ENCODE peak calls at places on chromosomes 6 and 20, in six cellular contexts. One of them, this sample, is unnamed.

GRCh38 chr20:51059862-51060261 is 37.0 kb upstream of the KCNG1 start:
- DNase-seq in aorta: no peak
- DNase-seq in lower lobe of right lung: no peak
- DNase-seq in prostate gland: no peak
- DNase-seq in A549: no peak
- DNase-seq in GM23248: peak
- DNase-seq in this sample: no peak

GRCh38 chr6:165245287-165245686 is 64.1 kb downstream of the C6orf118 start:
- DNase-seq in aorta: no peak
- DNase-seq in lower lobe of right lung: no peak
- DNase-seq in prostate gland: no peak
- DNase-seq in A549: no peak
- DNase-seq in GM23248: peak
- DNase-seq in this sample: no peak

GRCh38 chr20:62376112-62377063 is 9.3 kb upstream of the LAMA5 start:
- DNase-seq in aorta: no peak
- DNase-seq in lower lobe of right lung: no peak
- DNase-seq in prostate gland: no peak
- DNase-seq in A549: no peak
- DNase-seq in GM23248: peak
- DNase-seq in this sample: peak

GRCh38 chr6:110513001-110513400 is 36.6 kb upstream of the SLC22A16 start:
- DNase-seq in aorta: no peak
- DNase-seq in lower lobe of right lung: no peak
- DNase-seq in prostate gland: no peak
- DNase-seq in A549: no peak
- DNase-seq in GM23248: no peak
- DNase-seq in this sample: no peak

GRCh38 chr6:161554883-161555282 is 281.0 kb upstream of the AGPAT4 start:
- DNase-seq in aorta: no peak
- DNase-seq in lower lobe of right lung: no peak
- DNase-seq in prostate gland: no peak
- DNase-seq in A549: no peak
- DNase-seq in GM23248: no peak
- DNase-seq in this sample: no peak

GRCh38 chr6:44225579-44226325 is 2.4 kb downstream of the SLC29A1 start:
- DNase-seq in aorta: peak
- DNase-seq in lower lobe of right lung: no peak
- DNase-seq in prostate gland: no peak
- DNase-seq in A549: no peak
- DNase-seq in GM23248: no peak
- DNase-seq in this sample: no peak

GRCh38 chr20:41717464-41717863 is 99.3 kb upstream of the CHD6 start:
- DNase-seq in aorta: no peak
- DNase-seq in lower lobe of right lung: no peak
- DNase-seq in prostate gland: no peak
- DNase-seq in A549: no peak
- DNase-seq in GM23248: peak
- DNase-seq in this sample: no peak

GRCh38 chr20:63586797-63587196 is 12.8 kb upstream of the HELZ2 start:
- DNase-seq in aorta: peak
- DNase-seq in lower lobe of right lung: no peak
- DNase-seq in prostate gland: no peak
- DNase-seq in A549: no peak
- DNase-seq in GM23248: no peak
- DNase-seq in this sample: no peak

GRCh38 chr6:119323926-119324325 is 25.6 kb downstream of the MAN1A1 start:
- DNase-seq in aorta: no peak
- DNase-seq in lower lobe of right lung: no peak
- DNase-seq in prostate gland: no peak
- DNase-seq in A549: no peak
- DNase-seq in GM23248: no peak
- DNase-seq in this sample: no peak

GRCh38 chr6:22421187-22421586 is 124.4 kb upstream of the PRL start:
- DNase-seq in aorta: no peak
- DNase-seq in lower lobe of right lung: no peak
- DNase-seq in prostate gland: no peak
- DNase-seq in A549: no peak
- DNase-seq in GM23248: peak
- DNase-seq in this sample: no peak

GRCh38 chr6:15254074-15254975 is 8.5 kb downstream of the JARID2 start:
- DNase-seq in aorta: no peak
- DNase-seq in lower lobe of right lung: no peak
- DNase-seq in prostate gland: no peak
- DNase-seq in A549: no peak
- DNase-seq in GM23248: peak
- DNase-seq in this sample: no peak

GRCh38 chr20:51447097-51447764 is 95.3 kb downstream of the NFATC2 start:
- DNase-seq in aorta: peak
- DNase-seq in lower lobe of right lung: no peak
- DNase-seq in prostate gland: peak
- DNase-seq in A549: peak
- DNase-seq in GM23248: peak
- DNase-seq in this sample: peak

GRCh38 chr6:127077886-127078285 is 40.6 kb upstream of the RSPO3 start:
- DNase-seq in aorta: no peak
- DNase-seq in lower lobe of right lung: no peak
- DNase-seq in prostate gland: no peak
- DNase-seq in A549: no peak
- DNase-seq in GM23248: no peak
- DNase-seq in this sample: no peak

GRCh38 chr6:67683960-67684359 is 951.1 kb upstream of the ADGRB3 start:
- DNase-seq in aorta: no peak
- DNase-seq in lower lobe of right lung: no peak
- DNase-seq in prostate gland: no peak
- DNase-seq in A549: no peak
- DNase-seq in GM23248: no peak
- DNase-seq in this sample: no peak

GRCh38 chr6:73452107-73452461 is at the start of gene CGAS:
- DNase-seq in aorta: peak
- DNase-seq in lower lobe of right lung: peak
- DNase-seq in prostate gland: peak
- DNase-seq in A549: peak
- DNase-seq in GM23248: peak
- DNase-seq in this sample: peak

GRCh38 chr20:20010639-20011500 is 6.3 kb upstream of the NAA20 start:
- DNase-seq in aorta: no peak
- DNase-seq in lower lobe of right lung: no peak
- DNase-seq in prostate gland: peak
- DNase-seq in A549: no peak
- DNase-seq in GM23248: peak
- DNase-seq in this sample: no peak

GRCh38 chr6:33992191-33992590 is 153.7 kb downstream of the GRM4 start:
- DNase-seq in aorta: no peak
- DNase-seq in lower lobe of right lung: no peak
- DNase-seq in prostate gland: no peak
- DNase-seq in A549: no peak
- DNase-seq in GM23248: no peak
- DNase-seq in this sample: no peak

GRCh38 chr6:161228911-161229591 is 44.8 kb downstream of the AGPAT4 start:
- DNase-seq in aorta: no peak
- DNase-seq in lower lobe of right lung: no peak
- DNase-seq in prostate gland: no peak
- DNase-seq in A549: no peak
- DNase-seq in GM23248: peak
- DNase-seq in this sample: no peak

DNA sequence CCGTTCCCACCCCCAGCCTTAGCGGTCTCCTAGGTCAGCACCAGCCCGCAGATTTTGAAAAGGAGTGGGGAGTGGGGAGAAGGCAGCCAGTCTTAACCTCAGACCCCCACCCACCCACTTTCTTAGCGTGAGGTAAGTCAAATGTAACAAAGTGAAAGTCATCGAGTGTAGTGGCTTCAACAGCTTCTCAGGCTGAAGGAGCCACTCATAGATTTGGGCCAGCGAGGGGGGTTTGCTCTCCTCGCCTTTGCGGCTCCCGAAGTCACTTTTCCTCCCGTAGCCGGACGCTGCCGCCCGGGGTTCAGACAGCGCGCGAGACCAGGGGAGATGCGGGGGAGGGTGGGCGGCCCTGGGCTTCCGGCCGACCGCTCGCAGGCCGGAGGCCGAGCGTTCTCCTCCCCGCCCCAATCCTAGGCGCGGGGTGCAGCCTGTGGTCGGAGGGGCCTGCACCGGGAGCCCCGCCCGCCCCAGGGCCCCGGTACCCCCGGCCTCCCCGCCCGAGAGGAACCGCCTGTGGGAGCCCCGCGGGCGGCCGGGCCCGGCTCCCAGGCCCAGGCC is 3.4 kb downstream of the NKX2-2 start:
- DNase-seq in aorta: no peak
- DNase-seq in lower lobe of right lung: peak
- DNase-seq in prostate gland: no peak
- DNase-seq in A549: no peak
- DNase-seq in GM23248: peak
- DNase-seq in this sample: no peak
- H3K4me3 ChIP-seq in aorta: no peak
- H3K4me3 ChIP-seq in lower lobe of right lung: peak
- H3K4me3 ChIP-seq in prostate gland: peak
- H3K4me3 ChIP-seq in A549: no peak
- H3K4me3 ChIP-seq in GM23248: peak
- H3K4me3 ChIP-seq in this sample: no peak

GRCh38 chr6:87692097-87692496 is 9.9 kb downstream of the AKIRIN2 start:
- DNase-seq in aorta: no peak
- DNase-seq in lower lobe of right lung: no peak
- DNase-seq in prostate gland: no peak
- DNase-seq in A549: no peak
- DNase-seq in GM23248: no peak
- DNase-seq in this sample: no peak
- H3K27ac ChIP-seq in aorta: no peak
- H3K27ac ChIP-seq in lower lobe of right lung: no peak
- H3K27ac ChIP-seq in prostate gland: no peak
- H3K27ac ChIP-seq in A549: no peak
- H3K27ac ChIP-seq in GM23248: no peak
- H3K27ac ChIP-seq in this sample: no peak

DNA sequence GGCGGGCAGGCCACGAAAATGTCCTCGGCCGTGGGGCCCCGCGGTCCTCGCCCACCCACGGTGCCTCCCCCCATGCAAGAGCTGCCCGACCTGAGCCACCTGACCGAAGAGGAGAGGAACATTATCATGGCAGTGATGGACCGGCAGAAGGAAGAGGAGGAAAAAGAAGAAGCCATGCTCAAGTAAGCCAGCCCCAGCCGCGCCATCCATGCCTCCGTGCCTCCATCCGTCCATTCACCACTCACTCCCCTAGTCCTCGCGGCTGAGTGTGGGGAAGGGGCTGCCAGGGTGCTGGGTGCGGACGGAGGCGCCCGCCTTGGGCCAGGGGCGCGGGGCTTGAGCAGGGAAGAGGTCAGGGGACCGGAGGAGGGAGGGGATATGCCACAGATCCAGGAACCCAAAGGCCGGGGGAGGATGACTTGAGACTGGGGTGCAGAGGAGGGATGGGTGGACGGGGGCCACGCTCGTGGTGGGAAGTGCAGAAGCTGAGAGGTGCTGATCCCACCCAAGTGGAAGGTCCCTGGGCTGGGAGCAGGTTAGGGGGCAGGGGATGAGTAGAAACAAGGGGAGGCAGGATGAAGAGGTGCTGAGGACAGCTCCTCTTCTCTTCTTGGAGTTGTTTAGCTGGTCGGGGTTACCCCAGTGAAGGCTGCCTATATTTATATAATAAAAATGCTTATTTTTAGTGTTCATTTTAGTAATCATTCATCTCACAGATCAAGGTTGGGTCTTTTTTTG is 825 bp downstream of the RIMS1 start:
- DNase-seq in aorta: peak
- DNase-seq in lower lobe of right lung: no peak
- DNase-seq in prostate gland: no peak
- DNase-seq in A549: no peak
- DNase-seq in GM23248: peak
- DNase-seq in this sample: no peak
- H3K4me3 ChIP-seq in aorta: peak
- H3K4me3 ChIP-seq in lower lobe of right lung: peak
- H3K4me3 ChIP-seq in prostate gland: peak
- H3K4me3 ChIP-seq in A549: peak
- H3K4me3 ChIP-seq in GM23248: peak
- H3K4me3 ChIP-seq in this sample: no peak

GRCh38 chr20:25271486-25272222 is 23.8 kb downstream of the PYGB start:
- DNase-seq in aorta: no peak
- DNase-seq in lower lobe of right lung: peak
- DNase-seq in prostate gland: no peak
- DNase-seq in A549: no peak
- DNase-seq in GM23248: no peak
- DNase-seq in this sample: no peak
- H3K27ac ChIP-seq in aorta: no peak
- H3K27ac ChIP-seq in lower lobe of right lung: no peak
- H3K27ac ChIP-seq in prostate gland: peak
- H3K27ac ChIP-seq in A549: no peak
- H3K27ac ChIP-seq in GM23248: no peak
- H3K27ac ChIP-seq in this sample: no peak

DNA sequence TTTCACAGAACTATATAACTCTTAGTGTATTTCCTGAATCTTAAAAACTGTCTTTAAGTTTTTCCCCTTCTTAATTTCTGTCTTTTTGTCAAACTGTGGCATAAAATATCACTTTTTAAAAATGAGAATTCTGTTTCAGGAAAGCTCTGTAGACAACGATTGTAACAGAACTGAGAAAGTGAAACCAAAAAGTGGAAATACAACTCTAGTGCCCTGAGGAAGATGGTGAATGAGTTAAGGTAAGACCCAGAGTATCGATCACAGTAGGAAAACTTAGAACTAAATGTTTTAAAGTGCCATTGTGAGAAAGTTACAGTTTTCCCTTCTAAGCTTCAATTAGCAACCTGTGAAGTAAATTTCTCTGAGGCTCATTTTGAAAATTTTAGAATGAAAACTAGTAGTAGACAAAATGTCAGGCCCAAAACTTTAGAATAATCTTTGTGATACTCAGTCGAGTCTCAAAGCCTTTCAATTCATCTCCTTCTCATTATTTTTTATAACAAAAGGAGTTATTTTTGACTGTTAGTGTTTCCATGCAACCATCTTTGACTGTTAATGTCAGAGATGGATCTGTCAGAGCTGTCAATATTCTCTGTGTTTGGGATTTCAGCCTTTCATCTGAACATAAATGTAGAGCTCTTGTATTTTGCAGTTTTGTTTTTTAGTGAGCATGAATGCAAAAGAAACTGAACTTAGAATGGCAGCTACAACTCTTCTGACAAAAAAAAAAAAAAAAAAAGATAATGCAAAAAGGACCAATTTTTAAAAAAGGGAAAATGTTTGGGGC is 19.0 kb upstream of the TRDN start:
- DNase-seq in aorta: no peak
- DNase-seq in lower lobe of right lung: no peak
- DNase-seq in prostate gland: no peak
- DNase-seq in A549: no peak
- DNase-seq in GM23248: peak
- DNase-seq in this sample: no peak
- H3K4me3 ChIP-seq in aorta: no peak
- H3K4me3 ChIP-seq in lower lobe of right lung: peak
- H3K4me3 ChIP-seq in prostate gland: no peak
- H3K4me3 ChIP-seq in A549: no peak
- H3K4me3 ChIP-seq in GM23248: peak
- H3K4me3 ChIP-seq in this sample: no peak

GRCh38 chr6:159595173-159595572 is 97.9 kb downstream of the SOD2 start:
- DNase-seq in aorta: no peak
- DNase-seq in lower lobe of right lung: no peak
- DNase-seq in prostate gland: no peak
- DNase-seq in A549: peak
- DNase-seq in GM23248: peak
- DNase-seq in this sample: no peak
- H3K27ac ChIP-seq in aorta: peak
- H3K27ac ChIP-seq in lower lobe of right lung: no peak
- H3K27ac ChIP-seq in prostate gland: no peak
- H3K27ac ChIP-seq in A549: peak
- H3K27ac ChIP-seq in GM23248: peak
- H3K27ac ChIP-seq in this sample: no peak

This sample was measured in body of pancreas.